ENCODE peak calls at places on chromosomes 2 and 18, in eight cellular contexts. S, U, G, Z, O, I, F and J are unnamed samples.

GRCh38 chr2:72778410-72778809 is 47.4 kb downstream of the EXOC6B start:
- DNase-seq in S (no peak), U (no peak), G (no peak), Z (no peak), O (no peak), I (peak; percentile 67), F (no peak), J (no peak)

GRCh38 chr2:169082995-169083394 is 13.6 kb downstream of the DHRS9 start:
- DNase-seq in S (no peak), U (no peak), G (no peak), Z (no peak), O (no peak), I (no peak), F (no peak), J (no peak)

GRCh38 chr2:56416500-56417176 is 232.8 kb downstream of the CCDC85A start:
- DNase-seq in S (no peak), U (no peak), G (no peak), Z (no peak), O (no peak), I (no peak), F (no peak), J (no peak)

GRCh38 chr18:21747764-21748693 is 7.4 kb downstream of the MIB1 start:
- DNase-seq in S (no peak), U (no peak), G (no peak), Z (no peak), O (no peak), I (no peak), F (no peak), J (no peak)

GRCh38 chr18:57705861-57706590 is 84.4 kb upstream of the NARS1 start:
- DNase-seq in S (no peak), U (no peak), G (no peak), Z (no peak), O (no peak), I (no peak), F (no peak), J (no peak)

GRCh38 chr2:28606986-28607441 is 111.2 kb downstream of the PLB1 start:
- DNase-seq in S (no peak), U (no peak), G (peak; percentile 44), Z (peak; percentile 66), O (no peak), I (no peak), F (no peak), J (no peak)

GRCh38 chr18:79133724-79134123 is 64.5 kb downstream of the ATP9B start:
- DNase-seq in S (no peak), U (no peak), G (no peak), Z (no peak), O (no peak), I (no peak), F (no peak), J (peak; percentile 23)

GRCh38 chr2:79982445-79982844 is 322.1 kb downstream of the LRRTM1 start:
- DNase-seq in S (peak; percentile 67), U (no peak), G (peak; percentile 88), Z (no peak), O (peak; percentile 36), I (peak; percentile 18), F (no peak), J (no peak)

GRCh38 chr2:47205576-47206141 is 50.6 kb upstream of the STPG4 start:
- DNase-seq in S (no peak), U (no peak), G (no peak), Z (no peak), O (no peak), I (no peak), F (no peak), J (peak; percentile 35)

GRCh38 chr2:189276277-189276676 is 96.7 kb upstream of the COL5A2 start:
- DNase-seq in S (no peak), U (no peak), G (no peak), Z (no peak), O (no peak), I (no peak), F (no peak), J (no peak)

GRCh38 chr18:33212363-33212762 is 228.2 kb downstream of the CCDC178 start:
- DNase-seq in S (no peak), U (no peak), G (no peak), Z (no peak), O (no peak), I (no peak), F (no peak), J (no peak)

GRCh38 chr2:190723397-190724090 is 74.7 kb downstream of the NAB1 start:
- DNase-seq in S (no peak), U (no peak), G (no peak), Z (no peak), O (no peak), I (no peak), F (no peak), J (no peak)

GRCh38 chr2:13193900-13194299 is 477.2 kb downstream of the TRIB2 start:
- DNase-seq in S (no peak), U (no peak), G (peak; percentile 74), Z (no peak), O (no peak), I (peak; percentile 14), F (no peak), J (no peak)

GRCh38 chr2:113283704-113284284 is 5.1 kb upstream of the PAX8 start:
- DNase-seq in S (peak; percentile 50), U (no peak), G (no peak), Z (peak; percentile 83), O (no peak), I (peak; percentile 54), F (peak; percentile 68), J (peak; percentile 83)

GRCh38 chr2:85537600-85538506 is 1.1 kb upstream of the MAT2A start:
- DNase-seq in S (peak; percentile 66), U (peak; percentile 82), G (peak; percentile 83), Z (peak; percentile 88), O (peak; percentile 56), I (peak; percentile 78), F (no peak), J (peak; percentile 77)

GRCh38 chr18:13500891-13501887 is 225.2 kb downstream of the FAM210A start:
- DNase-seq in S (peak; percentile 25), U (peak; percentile 69), G (peak; percentile 47), Z (no peak), O (no peak), I (no peak), F (no peak), J (peak; percentile 42)

GRCh38 chr2:98771264-98771663 is 40.3 kb upstream of the MGAT4A start:
- DNase-seq in S (no peak), U (no peak), G (peak; percentile 25), Z (no peak), O (no peak), I (no peak), F (no peak), J (no peak)

GRCh38 chr2:104897515-104898184 is 43.7 kb downstream of the POU3F3 start:
- DNase-seq in S (no peak), U (no peak), G (no peak), Z (no peak), O (no peak), I (no peak), F (no peak), J (no peak)

GRCh38 chr2:216646116-216646515 is 12.9 kb downstream of the IGFBP2 start:
- DNase-seq in S (no peak), U (no peak), G (no peak), Z (no peak), O (no peak), I (no peak), F (no peak), J (no peak)
- H3K27ac ChIP-seq in S (no peak overlapping the region), U (no peak overlapping the region), G (no peak overlapping the region), Z (no peak overlapping the region), O (peak overlapping the region; percentile 45), I (no peak overlapping the region), F (no peak overlapping the region), J (no peak overlapping the region)

GRCh38 chr2:11496311-11496710 is 30.4 kb upstream of the E2F6 start:
- DNase-seq in S (no peak), U (no peak), G (no peak), Z (no peak), O (no peak), I (no peak), F (no peak), J (no peak)

GRCh38 chr2:11493282-11493681 is 27.3 kb upstream of the E2F6 start:
- DNase-seq in S (no peak), U (no peak), G (no peak), Z (no peak), O (no peak), I (no peak), F (no peak), J (no peak)

GRCh38 chr2:11498126-11498473 is 32.1 kb upstream of the E2F6 start:
- DNase-seq in S (no peak), U (no peak), G (no peak), Z (no peak), O (no peak), I (no peak), F (no peak), J (no peak)

GRCh38 chr2:11494310-11494709 is 28.3 kb upstream of the E2F6 start:
- DNase-seq in S (no peak), U (no peak), G (no peak), Z (no peak), O (no peak), I (no peak), F (no peak), J (no peak)

GRCh38 chr2:11495844-11496271 is 29.9 kb upstream of the E2F6 start:
- DNase-seq in S (no peak), U (no peak), G (peak; percentile 54), Z (peak; percentile 80), O (no peak), I (no peak), F (no peak), J (no peak)
- H3K4me3 ChIP-seq in S (no peak overlapping the region), U (no peak overlapping the region), G (no peak overlapping the region), Z (no peak overlapping the region), O (no peak overlapping the region), I (no peak overlapping the region), F (no peak overlapping the region), J (no peak overlapping the region)

GRCh38 chr2:203605302-203605701 is 70.2 kb upstream of the RAPH1 start:
- DNase-seq in S (no peak), U (no peak), G (no peak), Z (no peak), O (no peak), I (no peak), F (no peak), J (no peak)
- TF ChIP-seq POLR2AphosphoS5 in S (peak; percentile 30), U (no peak), G (no peak), Z (no peak), O (no peak), I (no peak), F (no peak), J (no peak)

DNA sequence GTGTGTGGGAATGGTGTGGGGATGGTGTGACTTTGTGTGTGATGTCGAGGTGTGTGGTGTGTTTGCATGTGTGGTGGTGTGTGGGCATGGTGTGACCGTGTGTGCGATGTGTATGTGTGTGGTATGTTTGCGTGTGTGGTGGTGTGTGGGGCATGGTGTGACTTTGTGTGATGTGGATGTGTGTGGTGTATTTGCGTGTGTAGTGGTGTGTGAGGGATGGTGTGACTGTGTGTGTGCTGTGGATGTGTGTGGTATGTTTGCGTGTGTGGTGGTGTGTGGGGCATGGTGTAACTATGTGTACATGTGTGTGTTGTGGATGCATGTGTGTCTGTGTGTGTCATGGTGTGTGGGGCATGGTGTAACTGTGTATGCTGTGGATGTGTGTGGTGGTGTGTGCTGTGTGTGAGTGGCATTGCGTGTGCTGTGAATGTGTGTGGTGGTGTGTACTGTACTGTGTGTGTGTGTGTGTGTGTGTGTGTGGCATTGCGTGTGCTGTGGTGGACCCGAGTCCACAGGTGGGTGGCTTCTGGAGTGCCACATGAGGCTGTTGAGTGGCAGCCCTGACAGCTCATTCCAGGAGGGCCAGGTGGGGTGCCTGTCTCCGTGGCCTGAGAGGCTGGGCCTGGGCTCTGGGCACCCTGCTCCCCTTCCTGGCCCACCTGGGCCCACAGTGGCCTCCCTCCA is 14.7 kb downstream of the ODC1 start:
- DNase-seq in S (no peak), U (no peak), G (no peak), Z (peak; percentile 71), O (no peak), I (no peak), F (no peak), J (no peak)
- H3K27ac ChIP-seq in S (peak overlapping the region; percentile 68), U (no peak overlapping the region), G (no peak overlapping the region), Z (no peak overlapping the region), O (no peak overlapping the region), I (no peak overlapping the region), F (peak overlapping the region; percentile 41), J (no peak overlapping the region)